ENCODE peak calls at places on chromosomes 6 and 20, in eight cellular contexts. T is anterior cingulate cortex, D is astrocyte of the cerebellum, I is cardiac septum, V is activated gamma-delta T cell treated with Interleukin-2 at 50 U/mL for 16 hours, K is colonic mucosa, F is left ventricle myocardium superior, N is RKO. H is an unnamed sample.

GRCh38 chr6:121435444-121436069 is at the start of gene GJA1:
- DNase-seq in D (peak), T (no peak), I (no peak), N (no peak), K (peak), V (no peak), F (no peak), H (peak)

GRCh38 chr20:33945391-33946079 is 48.2 kb upstream of the RALY start:
- DNase-seq in K (no peak), I (no peak), T (peak), F (no peak), N (peak), V (no peak), D (no peak), H (peak)

GRCh38 chr6:108630050-108630714 is 69.5 kb downstream of the FOXO3 start:
- DNase-seq in V (no peak), F (no peak), I (no peak), K (no peak), D (no peak), T (no peak), N (no peak), H (no peak)

GRCh38 chr20:64080013-64080812 is at the start of gene OPRL1:
- DNase-seq in I (no peak), V (peak), N (peak), K (no peak), D (no peak), T (no peak), F (no peak), H (peak)

GRCh38 chr6:158605266-158605878 is 39.2 kb downstream of the DYNLT1 start:
- DNase-seq in K (peak), N (peak), F (no peak), V (peak), T (peak), D (peak), I (no peak), H (peak)

GRCh38 chr6:150646228-150646627 is 46.5 kb downstream of the PLEKHG1 start:
- DNase-seq in V (no peak), N (no peak), F (no peak), I (no peak), D (no peak), T (no peak), K (no peak), H (no peak)

GRCh38 chr6:155120034-155120433 is 124.9 kb downstream of the TIAM2 start:
- DNase-seq in I (no peak), D (peak), F (no peak), N (no peak), V (no peak), T (no peak), K (no peak), H (no peak)

GRCh38 chr20:12969071-12969669 is 39.6 kb upstream of the SPTLC3 start:
- DNase-seq in V (no peak), D (no peak), T (no peak), I (no peak), N (no peak), F (no peak), K (no peak), H (no peak)

GRCh38 chr6:22600059-22600458 is 30.7 kb downstream of the HDGFL1 start:
- DNase-seq in D (no peak), F (no peak), N (no peak), I (no peak), K (no peak), V (no peak), T (no peak), H (no peak)

GRCh38 chr20:58829531-58829941 is 21.2 kb downstream of the GNAS-AS1 start:
- DNase-seq in F (peak), D (peak), K (no peak), V (no peak), N (no peak), I (no peak), T (peak), H (no peak)

GRCh38 chr6:76490456-76490855 is 418.0 kb upstream of the IMPG1 start:
- DNase-seq in K (no peak), F (no peak), I (no peak), N (no peak), D (no peak), T (no peak), V (no peak), H (no peak)

GRCh38 chr6:169592558-169592957 is 109.3 kb downstream of the WDR27 start:
- DNase-seq in V (no peak), F (no peak), I (no peak), T (no peak), D (peak), K (no peak), N (no peak), H (no peak)

GRCh38 chr20:38270869-38271608 is 10.5 kb upstream of the KIAA1755 start:
- DNase-seq in V (no peak), D (peak), F (peak), I (peak), K (no peak), T (no peak), N (peak), H (peak)

GRCh38 chr20:53763707-53764415 is 170.2 kb upstream of the ZNF217 start:
- DNase-seq in F (no peak), I (no peak), K (peak), T (no peak), N (no peak), D (peak), V (no peak), H (no peak)

GRCh38 chr6:112881027-112881426 is 533.9 kb downstream of the RFPL4B start:
- DNase-seq in F (no peak), D (peak), K (no peak), T (no peak), I (no peak), V (no peak), N (no peak), H (no peak)

GRCh38 chr6:135334169-135334568 is 153.1 kb downstream of the MYB start:
- DNase-seq in N (peak), F (no peak), D (no peak), V (no peak), I (no peak), K (no peak), T (no peak), H (no peak)

GRCh38 chr6:130836071-130836670 is 9.0 kb downstream of the SMLR1 start:
- DNase-seq in V (no peak), K (no peak), F (no peak), T (peak), N (no peak), I (no peak), D (no peak), H (no peak)

GRCh38 chr6:96301781-96302180 is 219.8 kb upstream of the UFL1 start:
- DNase-seq in T (peak), K (no peak), D (no peak), V (no peak), N (no peak), I (no peak), F (no peak), H (no peak)

H was measured in RWPE1.